ENCODE peak calls at places on chromosomes 16 and 17, in five cellular contexts. One of them, this sample, is unnamed.

GRCh38 chr17:8237886-8238285 is 10.0 kb downstream of the CTC1 start:
- DNase-seq in Panc1: no peak
- DNase-seq in NCI-H345: no peak
- DNase-seq in HCT116: no peak
- DNase-seq in coronary artery: no peak
- DNase-seq in this sample: no peak

GRCh38 chr17:64585146-64585545 is 77.0 kb downstream of the SMURF2 start:
- DNase-seq in HCT116: no peak
- DNase-seq in NCI-H345: no peak
- DNase-seq in Panc1: no peak
- DNase-seq in coronary artery: no peak
- DNase-seq in this sample: no peak

GRCh38 chr17:68057531-68057952 is 22.0 kb downstream of the KPNA2 start:
- DNase-seq in HCT116: peak; percentile 32
- DNase-seq in Panc1: no peak
- DNase-seq in NCI-H345: no peak
- DNase-seq in coronary artery: no peak
- DNase-seq in this sample: no peak

GRCh38 chr17:58706351-58707140 is 14.1 kb downstream of the RAD51C start:
- DNase-seq in NCI-H345: no peak
- DNase-seq in HCT116: no peak
- DNase-seq in coronary artery: no peak
- DNase-seq in Panc1: no peak
- DNase-seq in this sample: no peak

GRCh38 chr17:66165537-66166123 is 26.3 kb downstream of the CEP112 start:
- DNase-seq in HCT116: peak; percentile 58
- DNase-seq in NCI-H345: peak; percentile 45
- DNase-seq in coronary artery: no peak
- DNase-seq in Panc1: peak; percentile 12
- DNase-seq in this sample: no peak

GRCh38 chr17:7045492-7046126 is 1.7 kb upstream of the SLC16A11 start:
- DNase-seq in Panc1: peak; percentile 77
- DNase-seq in coronary artery: no peak
- DNase-seq in HCT116: peak; percentile 67
- DNase-seq in NCI-H345: peak; percentile 49
- DNase-seq in this sample: no peak

GRCh38 chr16:19524866-19525723 is 1.4 kb downstream of the CCP110 start:
- DNase-seq in HCT116: no peak
- DNase-seq in Panc1: no peak
- DNase-seq in NCI-H345: no peak
- DNase-seq in coronary artery: no peak
- DNase-seq in this sample: no peak

GRCh38 chr17:33521784-33522183 is 228.7 kb upstream of the ASIC2 start:
- DNase-seq in NCI-H345: peak; percentile 13
- DNase-seq in coronary artery: no peak
- DNase-seq in Panc1: no peak
- DNase-seq in HCT116: no peak
- DNase-seq in this sample: no peak

GRCh38 chr16:1871974-1872635 is at the start of gene MEIOB:
- DNase-seq in HCT116: no peak
- DNase-seq in Panc1: no peak
- DNase-seq in coronary artery: no peak
- DNase-seq in NCI-H345: no peak
- DNase-seq in this sample: peak; percentile 87

GRCh38 chr17:1197379-1197778 is 17.6 kb upstream of the ABR start:
- DNase-seq in coronary artery: no peak
- DNase-seq in Panc1: no peak
- DNase-seq in NCI-H345: no peak
- DNase-seq in HCT116: no peak
- DNase-seq in this sample: no peak

GRCh38 chr17:6021011-6021400 is 49.2 kb upstream of the WSCD1 start:
- DNase-seq in coronary artery: peak; percentile 1
- DNase-seq in Panc1: no peak
- DNase-seq in HCT116: no peak
- DNase-seq in NCI-H345: no peak
- DNase-seq in this sample: no peak

GRCh38 chr17:76236603-76237002 is 3.7 kb downstream of the RNF157 start:
- DNase-seq in Panc1: no peak
- DNase-seq in coronary artery: no peak
- DNase-seq in HCT116: no peak
- DNase-seq in NCI-H345: no peak
- DNase-seq in this sample: no peak

GRCh38 chr16:13014516-13014915 is 113.1 kb downstream of the SHISA9 start:
- DNase-seq in coronary artery: no peak
- DNase-seq in NCI-H345: no peak
- DNase-seq in Panc1: no peak
- DNase-seq in HCT116: no peak
- DNase-seq in this sample: no peak

GRCh38 chr16:8712589-8713361 is 38.4 kb downstream of the ABAT start:
- DNase-seq in NCI-H345: peak; percentile 56
- DNase-seq in coronary artery: no peak
- DNase-seq in HCT116: no peak
- DNase-seq in Panc1: no peak
- DNase-seq in this sample: no peak

GRCh38 chr17:17710728-17711541 is 29.7 kb downstream of the RAI1 start:
- DNase-seq in Panc1: no peak
- DNase-seq in NCI-H345: no peak
- DNase-seq in HCT116: peak; percentile 72
- DNase-seq in coronary artery: peak; percentile 81
- DNase-seq in this sample: no peak